ENCODE peak calls at places on chromosomes 12 and 14, in seven cellular contexts. O, X, U, M, H, R and F are unnamed samples.

GRCh38 chr14:34496679-34497513 is 34.9 kb upstream of the SPTSSA start:
- DNase-seq in R (peak; percentile 81), H (peak; percentile 87), O (peak; percentile 74), X (peak; percentile 69), M (peak; percentile 41), U (peak; percentile 89), F (peak; percentile 71)

GRCh38 chr12:15209782-15210181 is 11.4 kb downstream of the RERG start:
- DNase-seq in H (no peak), O (no peak), U (no peak), M (no peak), R (no peak), X (no peak), F (no peak)

GRCh38 chr12:727321-727720 is 25.1 kb upstream of the WNK1 start:
- DNase-seq in O (no peak), U (no peak), H (no peak), X (no peak), R (no peak), M (no peak), F (no peak)

GRCh38 chr12:127548123-127548553 is 718.8 kb upstream of the TMEM132C start:
- DNase-seq in M (no peak), U (no peak), H (no peak), R (no peak), X (no peak), O (no peak), F (no peak)

GRCh38 chr12:14903386-14904098 is 17.9 kb upstream of the MGP start:
- DNase-seq in M (no peak), U (no peak), R (no peak), O (no peak), X (no peak), H (no peak), F (no peak)

GRCh38 chr14:75044322-75044721 is 6.9 kb downstream of the MLH3 start:
- DNase-seq in M (no peak), O (no peak), X (no peak), U (no peak), H (no peak), R (no peak), F (no peak)

GRCh38 chr12:3580071-3580749 is 89.2 kb downstream of the PRMT8 start:
- DNase-seq in M (no peak), R (no peak), X (no peak), O (no peak), H (no peak), U (no peak), F (no peak)

GRCh38 chr12:65275627-65276026 is 2.9 kb upstream of the MSRB3 start:
- DNase-seq in M (no peak), X (no peak), O (no peak), R (no peak), U (no peak), H (no peak), F (no peak)

GRCh38 chr14:31024577-31025334 is 693 bp upstream of the AP4S1 start:
- DNase-seq in X (no peak), U (no peak), R (no peak), M (no peak), H (no peak), O (no peak), F (no peak)

GRCh38 chr12:11555743-11556625 is 93.5 kb upstream of the ETV6 start:
- DNase-seq in U (no peak), R (no peak), M (peak; percentile 57), H (no peak), X (no peak), O (peak; percentile 49), F (no peak)

GRCh38 chr14:63186453-63186852 is 17.8 kb upstream of the RHOJ start:
- DNase-seq in X (no peak), H (no peak), O (no peak), R (no peak), U (no peak), M (no peak), F (no peak)

GRCh38 chr12:24418157-24418556 is 468.7 kb upstream of the SOX5 start:
- DNase-seq in O (no peak), H (no peak), X (no peak), U (no peak), M (no peak), R (no peak), F (no peak)

GRCh38 chr12:52924764-52925716 is 20.2 kb upstream of the KRT8 start:
- DNase-seq in O (peak; percentile 68), R (no peak), M (no peak), X (no peak), H (no peak), U (no peak), F (no peak)

GRCh38 chr12:62190921-62191746 is 69.1 kb upstream of the USP15 start:
- DNase-seq in R (no peak), H (no peak), O (no peak), M (no peak), X (no peak), U (peak; percentile 26), F (no peak)

GRCh38 chr12:30988887-30989286 is 62.3 kb downstream of the TSPAN11 start:
- DNase-seq in H (no peak), O (peak; percentile 27), U (no peak), R (no peak), X (no peak), M (peak; percentile 78), F (peak; percentile 40)

GRCh38 chr12:54159140-54159539 is 29.6 kb downstream of the SMUG1 start:
- DNase-seq in X (no peak), H (no peak), U (no peak), R (no peak), M (peak; percentile 57), O (no peak), F (peak; percentile 31)

GRCh38 chr12:51218607-51219161 is 822 bp upstream of the POU6F1 start:
- DNase-seq in X (no peak), U (no peak), H (peak; percentile 61), R (no peak), O (no peak), M (peak; percentile 65), F (peak; percentile 28)

GRCh38 chr12:288687-289086 is 26.1 kb upstream of the SLC6A13 start:
- DNase-seq in X (no peak), M (peak; percentile 55), H (no peak), O (no peak), R (no peak), U (no peak), F (no peak)

GRCh38 chr12:59708484-59708883 is 112.7 kb downstream of the SLC16A7 start:
- DNase-seq in U (no peak), H (no peak), O (no peak), R (no peak), M (no peak), X (no peak), F (no peak)

GRCh38 chr14:66174453-66174891 is 311.7 kb upstream of the CCDC196 start:
- DNase-seq in O (no peak), M (no peak), X (no peak), R (no peak), H (no peak), U (no peak), F (no peak)

GRCh38 chr14:68814376-68815287 is 21.8 kb upstream of the ZFP36L1 start:
- DNase-seq in M (no peak), U (peak; percentile 70), O (peak; percentile 59), H (no peak), R (no peak), X (no peak), F (peak; percentile 64)

GRCh38 chr14:78170203-78170602 is at the start of gene NRXN3:
- DNase-seq in R (no peak), O (peak; percentile 8), M (no peak), U (no peak), H (no peak), X (no peak), F (peak; percentile 3)

GRCh38 chr14:91244501-91244901 is at the start of gene GPR68:
- DNase-seq in O (peak; percentile 22), R (no peak), U (no peak), X (peak; percentile 53), H (peak; percentile 77), M (peak; percentile 57), F (peak; percentile 50)

GRCh38 chr12:130846386-130846785 is 7.3 kb upstream of the STX2 start:
- DNase-seq in H (no peak), O (no peak), U (no peak), X (no peak), M (no peak), R (no peak), F (no peak)

GRCh38 chr12:27190761-27191160 is 53.3 kb upstream of the STK38L start:
- DNase-seq in M (no peak), U (no peak), R (no peak), X (no peak), H (no peak), O (no peak), F (no peak)

GRCh38 chr12:57765003-57765697 is 1.7 kb downstream of the CYP27B1 start:
- DNase-seq in R (no peak), U (no peak), O (peak; percentile 64), M (peak; percentile 45), X (peak; percentile 38), H (peak; percentile 67), F (peak; percentile 73)
- TF ChIP-seq CTCF in R (peak; percentile 25), U (no peak), O (peak; percentile 6), M (no peak), X (no peak), H (no peak), F (no peak)

GRCh38 chr14:93054876-93055275 is 60.8 kb downstream of the ITPK1 start:
- DNase-seq in R (no peak), U (no peak), H (no peak), M (no peak), O (no peak), X (no peak), F (no peak)

GRCh38 chr14:93051600-93052546 is 63.9 kb downstream of the ITPK1 start:
- DNase-seq in U (no peak), H (no peak), O (no peak), X (no peak), M (no peak), R (no peak), F (peak; percentile 56)

GRCh38 chr14:93056166-93056839 is 59.4 kb downstream of the ITPK1 start:
- DNase-seq in R (no peak), M (no peak), X (no peak), O (no peak), H (no peak), U (no peak), F (no peak)

GRCh38 chr14:93055651-93056115 is 60.0 kb downstream of the ITPK1 start:
- DNase-seq in H (no peak), X (no peak), R (no peak), M (peak; percentile 51), O (peak; percentile 91), U (no peak), F (peak; percentile 88)

GRCh38 chr14:93054006-93054405 is 61.7 kb downstream of the ITPK1 start:
- DNase-seq in R (no peak), O (peak; percentile 60), M (no peak), U (no peak), H (no peak), X (no peak), F (peak; percentile 47)
- H3K4me1 ChIP-seq in R (peaks cover 30% of the 10 kb centered on the region), O (peaks cover 74% of the 10 kb centered on the region), M (peaks cover 64% of the 10 kb centered on the region), U (peaks cover 19% of the 10 kb centered on the region), H (peaks cover 71% of the 10 kb centered on the region), X (peaks cover 51% of the 10 kb centered on the region), F (peaks cover 81% of the 10 kb centered on the region)

DNA sequence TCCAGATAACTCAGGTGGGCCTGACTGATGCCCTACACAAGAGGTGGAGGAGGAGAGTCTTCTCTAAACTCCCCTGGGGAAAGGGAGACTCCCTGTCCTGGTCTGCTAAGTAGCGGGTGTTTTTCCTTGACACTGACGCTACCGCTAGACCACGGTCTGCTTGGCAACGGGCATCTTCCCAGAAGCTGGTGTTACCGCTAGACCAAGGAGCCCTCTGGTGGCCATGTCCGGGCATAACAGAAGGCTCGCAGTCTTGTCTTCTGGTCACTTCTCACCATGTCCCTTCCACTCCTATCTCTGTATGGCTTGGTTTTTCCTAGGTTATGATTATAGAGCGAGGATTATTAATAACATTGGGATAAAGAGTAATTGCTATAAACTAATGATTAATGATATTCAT is 965.5 kb downstream of the TMEM121 start:
- DNase-seq in R (no peak), X (no peak), U (no peak), H (no peak), O (peak; percentile 25), M (no peak), F (peak; percentile 40)
- TF ChIP-seq CTCF in R (no peak), X (no peak), U (no peak), H (no peak), O (peak; percentile 20), M (no peak), F (no peak)

GRCh38 chr12:109821968-109822367 is 11.2 kb downstream of the TRPV4 start:
- DNase-seq in O (no peak), H (no peak), M (no peak), R (no peak), U (no peak), X (no peak), F (no peak)
- H3K4me1 ChIP-seq in O (no peaks in the 10 kb centered on the region), H (no peaks in the 10 kb centered on the region), M (peaks cover 17% of the 10 kb centered on the region), R (peaks cover 6% of the 10 kb centered on the region), U (no peaks in the 10 kb centered on the region), X (no peaks in the 10 kb centered on the region), F (no peaks in the 10 kb centered on the region)